ENCODE peak calls at places on chromosomes 3 and 15, in nine cellular contexts. S, C, W, N, U, D, L, M and A are unnamed samples.

GRCh38 chr3:182284793-182285192 is 508.5 kb upstream of the ATP11B start:
- DNase-seq in U (peak), M (peak), W (no peak), S (no peak), L (no peak), N (peak), C (peak), D (no peak), A (no peak)

GRCh38 chr3:62332771-62333381 is 40.5 kb downstream of the FEZF2 start:
- DNase-seq in M (peak), N (no peak), W (no peak), S (no peak), U (peak), C (no peak), D (no peak), L (peak), A (no peak)

GRCh38 chr3:183151086-183151485 is 11.4 kb downstream of the LAMP3 start:
- DNase-seq in S (no peak), N (no peak), M (no peak), C (no peak), W (no peak), D (no peak), L (no peak), U (no peak), A (peak)

GRCh38 chr3:141076821-141077571 is 25.8 kb downstream of the SPSB4 start:
- DNase-seq in L (no peak), D (no peak), S (no peak), M (peak), C (peak), W (no peak), U (peak), N (no peak), A (peak)

GRCh38 chr3:127556565-127556964 is 34.0 kb downstream of the TPRA1 start:
- DNase-seq in L (no peak), S (no peak), U (no peak), W (no peak), D (no peak), N (no peak), M (no peak), C (no peak), A (no peak)

GRCh38 chr3:156395961-156396700 is 158.8 kb downstream of the SSR3 start:
- DNase-seq in U (no peak), W (no peak), N (no peak), S (no peak), L (no peak), M (no peak), D (no peak), C (peak), A (no peak)

GRCh38 chr3:130607553-130608154 is 90.7 kb downstream of the COL6A6 start:
- DNase-seq in C (no peak), L (no peak), S (no peak), W (no peak), N (no peak), U (no peak), M (no peak), D (no peak), A (no peak)

GRCh38 chr15:84782346-84782745 is 34.0 kb downstream of the ZNF592 start:
- DNase-seq in L (no peak), D (no peak), S (no peak), W (no peak), M (no peak), N (no peak), U (no peak), C (no peak), A (no peak)

GRCh38 chr15:60941448-60941847 is 287.7 kb downstream of the RORA start:
- DNase-seq in W (peak), C (no peak), S (no peak), L (no peak), N (no peak), D (no peak), M (no peak), U (no peak), A (no peak)

GRCh38 chr3:99945328-99945995 is 127.8 kb downstream of the CMSS1 start:
- DNase-seq in D (no peak), C (no peak), S (no peak), M (peak), W (no peak), U (peak), N (no peak), L (no peak), A (no peak)

GRCh38 chr15:84725001-84725491 is 9.1 kb upstream of the SEC11A start:
- DNase-seq in N (no peak), U (no peak), L (no peak), M (no peak), D (no peak), W (peak), C (no peak), S (peak), A (peak)

GRCh38 chr3:196620228-196620627 is 19.3 kb upstream of the NRROS start:
- DNase-seq in W (no peak), M (no peak), S (no peak), D (no peak), U (no peak), L (no peak), N (peak), C (peak), A (no peak)